ENCODE peak calls at places on chromosomes 13 and 19, in ten cellular contexts. M, F, D, H, W, L, E, Q, S and A are unnamed samples.

GRCh38 chr19:51576850-51577249 is 5.8 kb downstream of the ZNF175 start:
- DNase-seq in D (no peak), S (no peak), L (no peak), H (no peak), W (no peak), M (no peak), E (no peak), Q (no peak), F (no peak), A (no peak)

GRCh38 chr13:112634102-112634501 is 46.1 kb upstream of the TUBGCP3 start:
- DNase-seq in Q (no peak), W (no peak), L (no peak), F (no peak), H (no peak), S (no peak), D (peak), M (no peak), E (no peak), A (no peak)

GRCh38 chr13:113851480-113851803 is 12.4 kb downstream of the GAS6 start:
- DNase-seq in S (no peak), F (no peak), D (no peak), Q (no peak), M (no peak), H (no peak), L (no peak), E (no peak), W (peak), A (no peak)

GRCh38 chr19:41870401-41870873 is 6.6 kb upstream of the CD79A start:
- DNase-seq in D (no peak), E (no peak), W (peak), L (no peak), F (no peak), Q (peak), H (no peak), M (no peak), S (no peak), A (no peak)

GRCh38 chr13:100721885-100722512 is 47.4 kb upstream of the TMTC4 start:
- DNase-seq in W (peak), E (no peak), L (no peak), M (no peak), Q (peak), H (peak), S (peak), D (no peak), F (no peak), A (peak)

GRCh38 chr13:51978836-51979556 is 32.3 kb downstream of the ATP7B start:
- DNase-seq in E (no peak), L (no peak), W (no peak), H (no peak), F (no peak), Q (no peak), D (no peak), S (no peak), M (no peak), A (no peak)

GRCh38 chr13:75217949-75218348 is 264.0 kb downstream of the TBC1D4 start:
- DNase-seq in Q (no peak), M (no peak), E (no peak), D (no peak), S (no peak), H (peak), L (peak), W (no peak), F (no peak), A (no peak)

GRCh38 chr19:56577719-56578602 is 10.7 kb downstream of the ZNF470 start:
- DNase-seq in S (no peak), M (no peak), D (no peak), L (no peak), Q (no peak), F (no peak), E (no peak), H (no peak), W (no peak), A (no peak)

GRCh38 chr13:33284016-33284415 is 1.5 kb downstream of the STARD13 start:
- DNase-seq in M (no peak), W (no peak), D (no peak), E (no peak), Q (no peak), L (no peak), S (no peak), F (no peak), H (peak), A (no peak)

GRCh38 chr13:46211116-46211515 is 612 bp upstream of the LRRC63 start:
- DNase-seq in M (no peak), S (no peak), D (no peak), F (no peak), L (no peak), W (no peak), Q (peak), E (no peak), H (no peak), A (peak)

GRCh38 chr19:12792048-12792852 is 964 bp downstream of the JUNB start:
- DNase-seq in F (peak), L (peak), Q (peak), S (no peak), E (no peak), M (peak), H (peak), W (peak), D (peak), A (peak)

GRCh38 chr13:95207769-95208366 is 93.4 kb downstream of the ABCC4 start:
- DNase-seq in H (no peak), W (no peak), F (no peak), M (no peak), L (no peak), E (no peak), S (no peak), D (no peak), Q (no peak), A (no peak)

GRCh38 chr13:73057284-73058025 is 1.4 kb upstream of the KLF5 start:
- DNase-seq in L (no peak), H (no peak), W (no peak), E (no peak), F (no peak), Q (no peak), S (no peak), M (no peak), D (no peak), A (no peak)

GRCh38 chr13:79522583-79522982 is 41.6 kb downstream of the NDFIP2 start:
- DNase-seq in M (no peak), Q (no peak), W (no peak), E (no peak), L (no peak), S (no peak), F (no peak), H (peak), D (no peak), A (no peak)

GRCh38 chr13:31361673-31362072 is 161.9 kb downstream of the B3GLCT start:
- DNase-seq in D (no peak), W (no peak), E (no peak), S (no peak), H (no peak), L (no peak), Q (no peak), F (no peak), M (no peak), A (no peak)

GRCh38 chr13:104491951-104492350 is 1425.7 kb upstream of the SLC10A2 start:
- DNase-seq in Q (no peak), S (no peak), E (no peak), W (no peak), D (no peak), H (no peak), F (no peak), L (no peak), M (no peak), A (no peak)

GRCh38 chr13:49635599-49636433 is 7.5 kb downstream of the ARL11 start:
- DNase-seq in S (no peak), E (no peak), L (no peak), D (no peak), W (no peak), F (no peak), Q (peak), H (peak), M (no peak), A (peak)

GRCh38 chr13:53197424-53197823 is 168.8 kb downstream of the OLFM4 start:
- DNase-seq in Q (no peak), D (no peak), S (no peak), L (no peak), W (no peak), F (no peak), M (no peak), H (no peak), E (no peak), A (no peak)

GRCh38 chr13:90830782-90831181 is 516.7 kb upstream of the MIR17HG start:
- DNase-seq in F (no peak), E (no peak), M (no peak), H (no peak), S (no peak), L (no peak), W (no peak), Q (no peak), D (no peak), A (no peak)

GRCh38 chr13:82341116-82341515 is 1541.2 kb downstream of the SLITRK1 start:
- DNase-seq in D (no peak), S (no peak), H (no peak), W (no peak), L (no peak), F (no peak), E (no peak), Q (no peak), M (no peak), A (no peak)

GRCh38 chr13:26558074-26558805 is 757 bp downstream of the WASF3 start:
- DNase-seq in D (no peak), W (peak), H (peak), E (no peak), Q (peak), M (peak), L (peak), S (no peak), F (no peak), A (no peak)

GRCh38 chr13:23074054-23074805 is 106.5 kb upstream of the SGCG start:
- DNase-seq in M (no peak), W (no peak), E (no peak), S (no peak), L (no peak), Q (no peak), D (no peak), H (peak), F (no peak), A (no peak)

GRCh38 chr19:49997709-49998108 is 27.5 kb downstream of the VRK3 start:
- DNase-seq in W (no peak), Q (no peak), L (no peak), S (peak), E (no peak), H (peak), M (no peak), F (no peak), D (no peak), A (peak)

GRCh38 chr19:54952591-54953344 is 5.4 kb upstream of the NLRP7 start:
- DNase-seq in H (peak), E (no peak), D (no peak), W (no peak), S (no peak), M (no peak), L (peak), F (peak), Q (no peak), A (no peak)

GRCh38 chr13:113916330-113916815 is 52.5 kb upstream of the GAS6 start:
- DNase-seq in W (peak), S (no peak), F (no peak), M (no peak), E (no peak), Q (no peak), D (no peak), H (peak), L (no peak), A (no peak)

GRCh38 chr19:780935-781334 is 16.3 kb upstream of the PTBP1 start:
- DNase-seq in Q (no peak), S (no peak), W (no peak), E (no peak), F (no peak), H (no peak), D (no peak), L (no peak), M (no peak), A (no peak)

GRCh38 chr19:5686326-5686646 is 3.8 kb upstream of the RPL36 start:
- DNase-seq in F (no peak), E (no peak), M (no peak), H (no peak), L (no peak), S (no peak), Q (no peak), D (no peak), W (no peak), A (no peak)

GRCh38 chr19:47518139-47518538 is 3.3 kb upstream of the NAPA start:
- DNase-seq in M (no peak), S (no peak), F (no peak), D (no peak), L (peak), Q (no peak), W (peak), H (peak), E (no peak), A (no peak)

GRCh38 chr19:43809762-43810696 is 7.8 kb upstream of the LYPD5 start:
- DNase-seq in W (no peak), L (no peak), M (no peak), D (no peak), Q (no peak), H (peak), F (no peak), S (no peak), E (no peak), A (peak)

GRCh38 chr13:110425444-110425780 is 118.3 kb downstream of the COL4A2 start:
- DNase-seq in D (no peak), E (no peak), L (no peak), H (peak), M (no peak), S (no peak), W (no peak), F (no peak), Q (no peak), A (no peak)

GRCh38 chr13:101916758-101917474 is 464.4 kb downstream of the ITGBL1 start:
- DNase-seq in F (no peak), E (no peak), W (no peak), H (no peak), D (no peak), L (no peak), Q (no peak), S (no peak), M (no peak), A (no peak)

GRCh38 chr13:113845055-113845454 is 18.8 kb downstream of the GAS6 start:
- DNase-seq in W (no peak), S (no peak), F (no peak), D (peak), H (no peak), Q (no peak), E (no peak), M (peak), L (peak), A (no peak)

GRCh38 chr19:39737929-39738328 is at the start of gene CLC:
- DNase-seq in D (no peak), M (no peak), W (no peak), H (no peak), F (no peak), L (no peak), E (no peak), Q (no peak), S (no peak), A (no peak)

GRCh38 chr13:48739346-48740037 is 85.8 kb downstream of the CYSLTR2 start:
- DNase-seq in S (no peak), M (no peak), H (no peak), D (no peak), Q (no peak), F (no peak), E (no peak), W (no peak), L (no peak), A (no peak)

GRCh38 chr19:17706750-17707181 is 12.5 kb upstream of the MAP1S start:
- DNase-seq in E (no peak), L (peak), F (peak), S (no peak), D (no peak), H (peak), Q (peak), W (no peak), M (no peak), A (no peak)

GRCh38 chr19:50710612-50711011 is 9.0 kb downstream of the SHANK1 start:
- DNase-seq in S (no peak), H (no peak), D (no peak), L (peak), M (no peak), F (no peak), E (no peak), W (no peak), Q (no peak), A (no peak)

GRCh38 chr13:20713751-20714150 is 10.3 kb downstream of the IL17D start:
- DNase-seq in E (no peak), L (no peak), F (peak), D (no peak), W (no peak), M (no peak), Q (peak), H (peak), S (no peak), A (no peak)